ENCODE peak calls at places on chromosomes 16 and 17, in six cellular contexts. V, L, W, U, C and P are unnamed samples.

GRCh38 chr17:50904522-50905459 is 38.6 kb upstream of the TOB1 start:
- DNase-seq in V (no peak), L (peak), W (peak), U (no peak), C (no peak), P (peak)

GRCh38 chr16:66508261-66508913 is 41.5 kb downstream of the TK2 start:
- DNase-seq in V (no peak), L (no peak), W (no peak), U (no peak), C (no peak), P (no peak)

GRCh38 chr17:1907818-1908698 is 78.3 kb downstream of the RPA1 start:
- DNase-seq in V (peak), L (peak), W (no peak), U (no peak), C (no peak), P (no peak)

GRCh38 chr16:84565669-84566495 is 52.0 kb downstream of the COTL1 start:
- DNase-seq in V (no peak), L (no peak), W (no peak), U (no peak), C (no peak), P (no peak)

GRCh38 chr16:67397451-67397801 is 4.1 kb upstream of the TPPP3 start:
- DNase-seq in V (no peak), L (no peak), W (no peak), U (no peak), C (no peak), P (no peak)

GRCh38 chr16:11393861-11394592 is 48.8 kb downstream of the RMI2 start:
- DNase-seq in V (no peak), L (no peak), W (no peak), U (no peak), C (no peak), P (no peak)

GRCh38 chr16:31074073-31074813 is at the start of the genes ZNF646 and ZNF668:
- DNase-seq in V (peak), L (peak), W (peak), U (peak), C (peak), P (peak)

GRCh38 chr16:73214825-73215481 is 167.0 kb upstream of the ZFHX3 start:
- DNase-seq in V (peak), L (no peak), W (no peak), U (no peak), C (no peak), P (no peak)

GRCh38 chr16:89187337-89188063 is 12.8 kb downstream of the SLC22A31 start:
- DNase-seq in V (no peak), L (peak), W (no peak), U (no peak), C (no peak), P (no peak)

GRCh38 chr17:15261063-15261817 is 3.9 kb downstream of the PMP22 start:
- DNase-seq in V (peak), L (peak), W (peak), U (peak), C (peak), P (peak)

GRCh38 chr16:65212240-65212639 is 90.4 kb upstream of the CDH11 start:
- DNase-seq in V (no peak), L (no peak), W (no peak), U (no peak), C (no peak), P (no peak)

GRCh38 chr17:75589017-75589918 is 1.7 kb downstream of the MYO15B start:
- DNase-seq in V (peak), L (peak), W (peak), U (peak), C (peak), P (peak)

GRCh38 chr17:64780096-64781012 is 118.2 kb upstream of the SMURF2 start:
- DNase-seq in V (no peak), L (peak), W (no peak), U (no peak), C (peak), P (no peak)

GRCh38 chr17:81821603-81822311 is 11.3 kb downstream of the MCRIP1 start:
- DNase-seq in V (peak), L (peak), W (no peak), U (no peak), C (no peak), P (no peak)

GRCh38 chr16:75287708-75288107 is 36.3 kb upstream of the BCAR1 start:
- DNase-seq in V (no peak), L (no peak), W (no peak), U (no peak), C (no peak), P (no peak)

GRCh38 chr17:13001991-13002615 is 15.7 kb downstream of the ELAC2 start:
- DNase-seq in V (peak), L (no peak), W (no peak), U (no peak), C (no peak), P (no peak)

GRCh38 chr16:8730335-8730915 is 56.0 kb downstream of the ABAT start:
- DNase-seq in V (no peak), L (no peak), W (peak), U (no peak), C (no peak), P (no peak)

GRCh38 chr16:88721815-88722755 is 15.8 kb downstream of the CTU2 start:
- DNase-seq in V (no peak), L (no peak), W (no peak), U (no peak), C (no peak), P (no peak)

GRCh38 chr17:65703891-65704290 is 142.4 kb upstream of the AXIN2 start:
- DNase-seq in V (no peak), L (no peak), W (no peak), U (peak), C (no peak), P (no peak)

GRCh38 chr17:57260325-57261083 is 4.2 kb downstream of the MSI2 start:
- DNase-seq in V (no peak), L (peak), W (no peak), U (no peak), C (no peak), P (no peak)

GRCh38 chr17:59601130-59601529 is 18.6 kb upstream of the CLTC start:
- DNase-seq in V (no peak), L (no peak), W (no peak), U (no peak), C (no peak), P (no peak)

GRCh38 chr16:1311212-1311737 is 1.8 kb downstream of the UBE2I start:
- DNase-seq in V (no peak), L (peak), W (no peak), U (no peak), C (no peak), P (no peak)

GRCh38 chr16:89565506-89566372 is 5.3 kb downstream of the RPL13 start:
- DNase-seq in V (peak), L (peak), W (no peak), U (no peak), C (peak), P (peak)

GRCh38 chr17:81566461-81567126 is 14.4 kb upstream of the FAAP100 start:
- DNase-seq in V (peak), L (no peak), W (peak), U (no peak), C (no peak), P (peak)

GRCh38 chr17:37067555-37068111 is 118.9 kb downstream of the AATF start:
- DNase-seq in V (peak), L (peak), W (no peak), U (no peak), C (no peak), P (no peak)

GRCh38 chr17:46811978-46812583 is 6.4 kb downstream of the WNT3 start:
- DNase-seq in V (peak), L (no peak), W (no peak), U (no peak), C (no peak), P (no peak)

GRCh38 chr17:72305472-72305871 is 184.7 kb downstream of the SOX9 start:
- DNase-seq in V (no peak), L (no peak), W (no peak), U (no peak), C (no peak), P (no peak)

GRCh38 chr16:57071840-57072541 is 20.4 kb upstream of the CPNE2 start:
- DNase-seq in V (peak), L (no peak), W (no peak), U (no peak), C (no peak), P (no peak)

GRCh38 chr16:1930338-1930720 is 12.1 kb upstream of the HS3ST6 start:
- DNase-seq in V (no peak), L (no peak), W (no peak), U (no peak), C (no peak), P (no peak)

GRCh38 chr16:2715519-2715918 is 4.5 kb downstream of the PRSS27 start:
- DNase-seq in V (peak), L (peak), W (no peak), U (no peak), C (peak), P (peak)

GRCh38 chr17:64214950-64215349 is 48.1 kb downstream of the TEX2 start:
- DNase-seq in V (no peak), L (no peak), W (no peak), U (no peak), C (no peak), P (no peak)